ENCODE peak calls at places on chromosomes 2 and 18, in nine cellular contexts. M, J, X, Y, I, V, G, U and F are unnamed samples.

GRCh38 chr18:52499646-52500045 is 159.6 kb downstream of the DCC start:
- DNase-seq in M (no peak), J (no peak), X (no peak), Y (peak), I (no peak), V (no peak), G (no peak), U (no peak), F (no peak)

GRCh38 chr2:213995400-213996105 is 415.3 kb upstream of the VWC2L start:
- DNase-seq in M (peak), J (peak), X (no peak), Y (peak), I (no peak), V (peak), G (no peak), U (no peak), F (peak)

GRCh38 chr2:207845202-207845864 is 75.6 kb upstream of the FZD5 start:
- DNase-seq in M (no peak), J (no peak), X (no peak), Y (no peak), I (no peak), V (no peak), G (no peak), U (no peak), F (no peak)

GRCh38 chr2:152415231-152415642 is 80.3 kb downstream of the FMNL2 start:
- DNase-seq in M (peak), J (peak), X (no peak), Y (peak), I (no peak), V (peak), G (no peak), U (no peak), F (peak)

GRCh38 chr2:135657806-135658582 is 83.7 kb upstream of the UBXN4 start:
- DNase-seq in M (no peak), J (no peak), X (no peak), Y (no peak), I (no peak), V (no peak), G (no peak), U (no peak), F (no peak)

GRCh38 chr2:134401081-134401497 is 147.2 kb downstream of the MGAT5 start:
- DNase-seq in M (peak), J (no peak), X (no peak), Y (peak), I (peak), V (peak), G (no peak), U (no peak), F (no peak)

GRCh38 chr2:166173263-166173662 is 45.4 kb upstream of the SCN1A start:
- DNase-seq in M (no peak), J (no peak), X (no peak), Y (no peak), I (no peak), V (no peak), G (no peak), U (no peak), F (no peak)

GRCh38 chr2:207219716-207220414 is 54.1 kb upstream of the KLF7 start:
- DNase-seq in M (peak), J (peak), X (no peak), Y (peak), I (no peak), V (peak), G (no peak), U (no peak), F (peak)

GRCh38 chr2:46256563-46257142 is 40.6 kb upstream of the EPAS1 start:
- DNase-seq in M (peak), J (no peak), X (no peak), Y (no peak), I (no peak), V (no peak), G (no peak), U (no peak), F (no peak)

GRCh38 chr2:182915369-182916326 is 49.2 kb upstream of the FRZB start:
- DNase-seq in M (no peak), J (peak), X (no peak), Y (peak), I (no peak), V (peak), G (no peak), U (no peak), F (peak)

GRCh38 chr2:164737612-164738081 is 104.0 kb downstream of the COBLL1 start:
- DNase-seq in M (peak), J (peak), X (peak), Y (peak), I (peak), V (peak), G (peak), U (peak), F (peak)

GRCh38 chr2:20181761-20182160 is 43.2 kb downstream of the SDC1 start:
- DNase-seq in M (no peak), J (no peak), X (peak), Y (no peak), I (no peak), V (no peak), G (no peak), U (no peak), F (no peak)

GRCh38 chr2:206721216-206721920 is 3.2 kb upstream of the DYTN start:
- DNase-seq in M (no peak), J (no peak), X (no peak), Y (no peak), I (no peak), V (no peak), G (no peak), U (no peak), F (no peak)

GRCh38 chr2:207926133-207927076 is 98.9 kb downstream of the PLEKHM3 start:
- DNase-seq in M (peak), J (peak), X (no peak), Y (peak), I (no peak), V (peak), G (peak), U (no peak), F (no peak)

GRCh38 chr2:42129947-42130346 is 39.2 kb upstream of the EML4 start:
- DNase-seq in M (no peak), J (no peak), X (no peak), Y (no peak), I (no peak), V (no peak), G (no peak), U (no peak), F (no peak)

GRCh38 chr2:218436992-218437391 is 18.1 kb downstream of the VIL1 start:
- DNase-seq in M (no peak), J (no peak), X (peak), Y (no peak), I (no peak), V (no peak), G (no peak), U (no peak), F (no peak)

GRCh38 chr2:129923265-129924141 is 56.0 kb upstream of the RAB6C start:
- DNase-seq in M (peak), J (peak), X (no peak), Y (peak), I (no peak), V (peak), G (peak), U (peak), F (peak)

GRCh38 chr2:3454802-3455201 is 64.5 kb downstream of the ADI1 start:
- DNase-seq in M (no peak), J (no peak), X (no peak), Y (no peak), I (no peak), V (no peak), G (no peak), U (no peak), F (no peak)

GRCh38 chr2:86785456-86785855 is 5.3 kb downstream of the CD8A start:
- DNase-seq in M (no peak), J (no peak), X (no peak), Y (no peak), I (no peak), V (no peak), G (no peak), U (no peak), F (no peak)

GRCh38 chr18:49177812-49178211 is 227.0 kb upstream of the SMAD7 start:
- DNase-seq in M (no peak), J (peak), X (no peak), Y (peak), I (no peak), V (peak), G (no peak), U (no peak), F (no peak)

GRCh38 chr2:205883965-205884364 is 201.7 kb downstream of the NRP2 start:
- DNase-seq in M (no peak), J (no peak), X (no peak), Y (no peak), I (no peak), V (no peak), G (no peak), U (no peak), F (no peak)

GRCh38 chr18:3624818-3625716 is 175.1 kb downstream of the TGIF1 start:
- DNase-seq in M (peak), J (peak), X (no peak), Y (peak), I (no peak), V (peak), G (no peak), U (no peak), F (peak)

GRCh38 chr2:224221455-224221913 is 180.4 kb downstream of the FAM124B start:
- DNase-seq in M (peak), J (peak), X (no peak), Y (peak), I (no peak), V (peak), G (no peak), U (peak), F (peak)

GRCh38 chr2:123179526-123179925 is 845.6 kb upstream of the CNTNAP5 start:
- DNase-seq in M (no peak), J (no peak), X (no peak), Y (no peak), I (no peak), V (peak), G (no peak), U (peak), F (no peak)

GRCh38 chr18:51070545-51070944 is 40.5 kb downstream of the SMAD4 start:
- DNase-seq in M (no peak), J (peak), X (no peak), Y (peak), I (no peak), V (peak), G (no peak), U (no peak), F (no peak)

GRCh38 chr2:54947596-54948519 is 102.4 kb downstream of the RTN4 start:
- DNase-seq in M (no peak), J (no peak), X (no peak), Y (no peak), I (no peak), V (no peak), G (no peak), U (no peak), F (no peak)

GRCh38 chr2:172095146-172095904 is 7.4 kb downstream of the DLX2 start:
- DNase-seq in M (peak), J (peak), X (no peak), Y (peak), I (no peak), V (peak), G (peak), U (peak), F (peak)

GRCh38 chr2:223589901-223590300 is 12.3 kb downstream of the SCG2 start:
- DNase-seq in M (peak), J (no peak), X (no peak), Y (no peak), I (no peak), V (peak), G (no peak), U (no peak), F (no peak)

GRCh38 chr18:76956648-76957047 is 134.3 kb downstream of the ZNF236 start:
- DNase-seq in M (no peak), J (no peak), X (peak), Y (no peak), I (no peak), V (no peak), G (no peak), U (no peak), F (no peak)

GRCh38 chr2:170475878-170476277 is 239.3 kb upstream of the SP5 start:
- DNase-seq in M (no peak), J (no peak), X (no peak), Y (no peak), I (no peak), V (no peak), G (no peak), U (no peak), F (peak)

GRCh38 chr2:43824512-43824911 is 14.1 kb downstream of the ABCG5 start:
- DNase-seq in M (no peak), J (no peak), X (no peak), Y (no peak), I (no peak), V (no peak), G (no peak), U (no peak), F (no peak)

GRCh38 chr18:57698571-57699276 is 77.1 kb upstream of the NARS1 start:
- DNase-seq in M (no peak), J (peak), X (no peak), Y (peak), I (no peak), V (peak), G (peak), U (no peak), F (peak)

GRCh38 chr18:60662491-60662890 is 289.9 kb upstream of the MC4R start:
- DNase-seq in M (no peak), J (no peak), X (no peak), Y (no peak), I (no peak), V (no peak), G (no peak), U (no peak), F (no peak)

DNA sequence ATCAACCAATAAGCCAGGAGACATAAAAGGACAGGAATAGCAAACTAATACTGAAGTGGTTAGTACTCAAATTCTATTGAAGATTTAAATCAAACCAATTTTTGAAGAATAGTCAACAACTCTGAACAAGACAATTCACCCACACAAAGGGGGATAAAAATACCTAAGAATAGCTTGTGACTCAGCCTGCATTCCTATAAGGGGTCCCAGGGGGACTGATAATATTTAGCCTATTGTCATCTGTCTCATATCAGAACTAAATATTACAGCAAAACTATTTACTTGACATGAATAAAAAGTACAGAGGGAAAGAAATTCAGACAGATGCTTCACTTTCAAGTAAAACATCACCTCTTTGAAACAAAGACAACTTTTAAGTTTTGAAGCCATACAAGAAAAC is 7.7 kb downstream of the ITSN2 start:
- DNase-seq in M (no peak), J (no peak), X (no peak), Y (no peak), I (no peak), V (peak), G (no peak), U (no peak), F (no peak)
- H3K4me3 ChIP-seq in M (no peak), J (no peak), X (no peak), Y (no peak), I (no peak), V (no peak), G (no peak), U (no peak), F (no peak)

GRCh38 chr2:151182396-151182795 is 79.3 kb downstream of the RBM43 start:
- DNase-seq in M (no peak), J (no peak), X (no peak), Y (no peak), I (no peak), V (no peak), G (no peak), U (no peak), F (no peak)

GRCh38 chr2:151178187-151178586 is 83.5 kb downstream of the RBM43 start:
- DNase-seq in M (no peak), J (no peak), X (no peak), Y (no peak), I (no peak), V (no peak), G (no peak), U (no peak), F (no peak)

GRCh38 chr2:151180123-151180522 is 81.5 kb downstream of the RBM43 start:
- DNase-seq in M (no peak), J (no peak), X (no peak), Y (no peak), I (no peak), V (no peak), G (no peak), U (no peak), F (no peak)

GRCh38 chr2:151186011-151186410 is 75.7 kb downstream of the RBM43 start:
- DNase-seq in M (no peak), J (no peak), X (no peak), Y (no peak), I (no peak), V (no peak), G (no peak), U (no peak), F (no peak)

GRCh38 chr2:151183072-151183580 is 78.5 kb downstream of the RBM43 start:
- DNase-seq in M (no peak), J (no peak), X (no peak), Y (no peak), I (no peak), V (no peak), G (no peak), U (no peak), F (no peak)
- H3K4me3 ChIP-seq in M (no peak), J (no peak), X (no peak), Y (no peak), I (no peak), V (no peak), G (no peak), U (no peak), F (no peak)

GRCh38 chr2:157319795-157320194 is 5.8 kb downstream of the ERMN start:
- DNase-seq in M (no peak), J (no peak), X (no peak), Y (no peak), I (no peak), V (no peak), G (no peak), U (no peak), F (no peak)
- H3K4me3 ChIP-seq in M (no peak), J (no peak), X (no peak), Y (no peak), I (no peak), V (no peak), G (no peak), U (no peak), F (no peak)

GRCh38 chr2:37982147-37982582 is 57.1 kb downstream of the RMDN2 start:
- DNase-seq in M (peak), J (peak), X (no peak), Y (peak), I (peak), V (peak), G (peak), U (peak), F (peak)
- H3K4me3 ChIP-seq in M (no peak), J (peak), X (peak), Y (no peak), I (no peak), V (no peak), G (no peak), U (no peak), F (no peak)

DNA sequence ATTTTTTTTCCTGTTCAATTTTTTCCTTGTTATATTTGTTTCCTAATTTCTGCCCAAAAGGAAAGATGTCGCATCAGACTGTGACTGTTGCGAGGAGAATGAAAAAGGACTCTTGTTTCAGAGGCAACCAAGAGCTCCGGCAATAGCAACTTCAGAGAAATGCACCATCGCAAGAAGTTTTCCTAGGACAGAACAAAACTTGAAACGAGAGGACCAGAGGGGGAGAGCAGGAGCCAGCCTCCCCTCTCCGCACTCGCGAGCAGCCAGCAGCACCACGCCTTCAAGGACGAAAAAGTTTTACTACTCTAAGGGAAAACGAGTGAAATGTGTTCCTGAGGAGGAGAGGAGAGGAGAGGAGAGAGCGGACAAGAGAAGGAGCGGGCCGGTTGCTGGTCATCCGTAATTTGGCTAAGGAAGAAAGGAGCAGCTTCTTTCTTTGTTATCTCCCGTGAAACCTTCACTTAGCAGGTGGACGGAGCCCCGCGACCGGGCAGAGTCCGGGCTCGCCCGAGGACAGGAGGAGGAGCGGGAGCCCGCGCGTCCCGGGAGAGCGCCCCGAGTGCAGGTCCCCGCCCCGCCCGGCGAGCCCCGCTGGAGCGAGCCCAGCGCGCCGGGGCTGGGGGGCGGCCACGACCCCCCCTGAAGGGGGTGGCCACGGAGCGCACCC is 725 bp downstream of the POU3F3 start:
- DNase-seq in M (no peak), J (peak), X (no peak), Y (no peak), I (no peak), V (no peak), G (no peak), U (no peak), F (no peak)
- H3K4me3 ChIP-seq in M (no peak), J (no peak), X (no peak), Y (no peak), I (no peak), V (no peak), G (no peak), U (peak), F (no peak)

GRCh38 chr2:126886201-126886905 is 12.3 kb upstream of the TEX51 start:
- DNase-seq in M (peak), J (peak), X (peak), Y (peak), I (peak), V (peak), G (no peak), U (peak), F (no peak)

GRCh38 chr2:126884861-126885481 is 13.7 kb upstream of the TEX51 start:
- DNase-seq in M (no peak), J (no peak), X (no peak), Y (no peak), I (no peak), V (no peak), G (no peak), U (no peak), F (no peak)

GRCh38 chr2:126885701-126886121 is 13.0 kb upstream of the TEX51 start:
- DNase-seq in M (no peak), J (peak), X (peak), Y (peak), I (no peak), V (peak), G (no peak), U (no peak), F (no peak)

GRCh38 chr2:126887506-126887905 is 11.2 kb upstream of the TEX51 start:
- DNase-seq in M (no peak), J (no peak), X (peak), Y (no peak), I (peak), V (no peak), G (no peak), U (no peak), F (no peak)

GRCh38 chr2:126886906-126887280 is 11.8 kb upstream of the TEX51 start:
- DNase-seq in M (no peak), J (no peak), X (peak), Y (no peak), I (peak), V (no peak), G (no peak), U (no peak), F (no peak)
- H3K4me3 ChIP-seq in M (no peak), J (no peak), X (no peak), Y (no peak), I (no peak), V (no peak), G (no peak), U (no peak), F (no peak)

GRCh38 chr2:236156860-236157194 is 11.4 kb downstream of the GBX2 start:
- DNase-seq in M (no peak), J (no peak), X (no peak), Y (no peak), I (no peak), V (no peak), G (no peak), U (no peak), F (no peak)
- H3K4me3 ChIP-seq in M (no peak), J (no peak), X (no peak), Y (no peak), I (no peak), V (no peak), G (no peak), U (no peak), F (no peak)

DNA sequence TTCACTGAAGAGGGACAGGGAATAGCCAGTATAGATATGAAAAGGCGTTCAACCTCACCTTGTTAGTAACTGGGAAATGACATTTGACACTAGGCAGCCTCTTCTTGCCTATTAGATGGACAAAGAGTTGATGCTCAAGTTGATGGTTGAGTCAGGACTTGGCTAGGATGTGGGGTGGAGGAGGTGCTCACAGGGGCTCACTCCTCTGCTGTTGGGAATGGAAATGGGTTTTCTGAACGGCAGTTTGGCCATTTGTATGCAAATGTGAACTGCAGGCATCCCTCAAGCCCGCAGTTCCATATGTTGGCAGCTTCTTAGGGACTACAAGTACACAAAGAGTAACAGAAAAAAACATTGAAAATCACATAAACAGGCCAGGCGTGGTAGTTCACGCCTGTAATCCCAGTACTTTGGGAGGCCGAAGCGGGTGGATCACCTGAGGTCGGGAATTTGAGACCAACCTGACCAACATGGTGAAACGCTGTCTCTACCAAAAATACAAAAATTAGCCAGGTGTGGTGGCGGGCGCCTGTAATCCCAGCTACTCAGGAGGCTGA is 80.8 kb downstream of the INPP5D start:
- DNase-seq in M (no peak), J (no peak), X (no peak), Y (no peak), I (no peak), V (no peak), G (no peak), U (no peak), F (no peak)
- H3K4me3 ChIP-seq in M (no peak), J (no peak), X (no peak), Y (no peak), I (no peak), V (no peak), G (no peak), U (no peak), F (no peak)